ENCODE peak calls at places on chromosomes 4 and X, in six cellular contexts. H, P, C, F, J and W are unnamed samples.
A peak's percentile ranks its signal among the peaks of the same experiment; 100 is the strongest.

GRCh38 chr4:158809611-158810486 is 41.0 kb downstream of the FNIP2 start:
- DNase-seq in H (no peak), P (peak; percentile 72), C (peak; percentile 90), F (no peak), J (no peak), W (peak; percentile 53)

GRCh38 chrX:13327666-13328065 is 7.8 kb upstream of the ATXN3L start:
- DNase-seq in H (no peak), P (no peak), C (no peak), F (no peak), J (no peak), W (no peak)

GRCh38 chr4:153413827-153414226 is 52.3 kb upstream of the TMEM131L start:
- DNase-seq in H (no peak), P (no peak), C (no peak), F (no peak), J (no peak), W (no peak)

GRCh38 chrX:42085836-42086235 is 162.5 kb upstream of the CASK start:
- DNase-seq in H (no peak), P (no peak), C (no peak), F (no peak), J (no peak), W (peak; percentile 71)

GRCh38 chr4:67160409-67160808 is 384.9 kb downstream of the CENPC start:
- DNase-seq in H (no peak), P (no peak), C (no peak), F (no peak), J (no peak), W (no peak)

GRCh38 chr4:74344031-74344430 is 20.9 kb upstream of the EREG start:
- DNase-seq in H (no peak), P (no peak), C (no peak), F (no peak), J (no peak), W (no peak)

GRCh38 chrX:40099046-40099968 is 1.5 kb upstream of the BCOR start:
- DNase-seq in H (no peak), P (peak; percentile 87), C (peak; percentile 59), F (no peak), J (peak; percentile 58), W (no peak)

GRCh38 chr4:109803924-109804571 is 2.2 kb upstream of the CFI start:
- DNase-seq in H (peak; percentile 22), P (peak; percentile 64), C (peak; percentile 65), F (no peak), J (no peak), W (peak; percentile 65)

GRCh38 chrX:155767101-155767878 is 113.9 kb upstream of the VAMP7 start:
- DNase-seq in H (peak; percentile 58), P (no peak), C (peak; percentile 68), F (no peak), J (peak; percentile 44), W (peak; percentile 90)

GRCh38 chrX:9573282-9574106 is 108.6 kb downstream of the TBL1X start:
- DNase-seq in H (no peak), P (no peak), C (no peak), F (no peak), J (no peak), W (peak; percentile 71)

GRCh38 chr4:186104114-186104894 is at the start of gene FAM149A:
- DNase-seq in H (peak; percentile 85), P (no peak), C (peak; percentile 12), F (no peak), J (no peak), W (peak; percentile 79)

GRCh38 chr4:139763668-139764067 is 98.0 kb downstream of the MGST2 start:
- DNase-seq in H (no peak), P (peak; percentile 27), C (no peak), F (no peak), J (no peak), W (no peak)
- H3K4me3 ChIP-seq in H (no peak overlapping the region), P (no peak overlapping the region), C (no peak overlapping the region), F (no peak overlapping the region), J (no peak overlapping the region), W (no peak overlapping the region)

GRCh38 chr4:763191-763810 is 57.7 kb downstream of the PCGF3 start:
- DNase-seq in H (no peak), P (no peak), C (no peak), F (no peak), J (no peak), W (no peak)
- H3K4me1 ChIP-seq in H (no peaks in the 10 kb centered on the region), P (no peaks in the 10 kb centered on the region), C (peaks cover 18% of the 10 kb centered on the region), F (no peaks in the 10 kb centered on the region), J (no peaks in the 10 kb centered on the region), W (no peaks in the 10 kb centered on the region)

GRCh38 chrX:133185119-133185518 is 33.0 kb downstream of the TFDP3 start:
- DNase-seq in H (no peak), P (no peak), C (no peak), F (no peak), J (no peak), W (no peak)
- H3K4me3 ChIP-seq in H (no peak overlapping the region), P (no peak overlapping the region), C (no peak overlapping the region), F (no peak overlapping the region), J (no peak overlapping the region), W (no peak overlapping the region)

DNA sequence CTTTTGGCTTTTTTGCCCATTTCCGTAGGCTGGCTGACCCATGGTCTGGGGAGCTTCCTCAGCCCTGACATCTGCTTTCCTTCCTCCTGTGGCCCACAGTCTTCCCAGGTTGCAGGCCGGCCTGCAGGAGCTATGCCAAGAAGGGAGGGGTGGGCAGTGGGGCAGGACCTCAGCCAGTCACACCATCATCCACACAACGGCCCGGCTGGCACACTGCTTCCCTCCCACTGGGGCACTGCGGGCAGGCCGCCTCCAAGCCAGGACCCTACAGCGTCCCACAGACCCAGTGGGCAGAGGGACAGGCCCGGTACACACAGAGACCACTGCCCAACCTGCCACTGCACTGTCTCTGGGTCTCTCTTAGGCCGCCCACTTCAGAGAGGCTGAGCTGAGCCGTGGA is 38.0 kb downstream of the CTBP1 start:
- DNase-seq in H (no peak), P (no peak), C (no peak), F (no peak), J (no peak), W (no peak)
- H3K4me1 ChIP-seq in H (peaks cover 19% of the 10 kb centered on the region), P (peaks cover 21% of the 10 kb centered on the region), C (peaks cover 15% of the 10 kb centered on the region), F (peaks cover 68% of the 10 kb centered on the region), J (peaks cover 43% of the 10 kb centered on the region), W (no peaks in the 10 kb centered on the region)

DNA sequence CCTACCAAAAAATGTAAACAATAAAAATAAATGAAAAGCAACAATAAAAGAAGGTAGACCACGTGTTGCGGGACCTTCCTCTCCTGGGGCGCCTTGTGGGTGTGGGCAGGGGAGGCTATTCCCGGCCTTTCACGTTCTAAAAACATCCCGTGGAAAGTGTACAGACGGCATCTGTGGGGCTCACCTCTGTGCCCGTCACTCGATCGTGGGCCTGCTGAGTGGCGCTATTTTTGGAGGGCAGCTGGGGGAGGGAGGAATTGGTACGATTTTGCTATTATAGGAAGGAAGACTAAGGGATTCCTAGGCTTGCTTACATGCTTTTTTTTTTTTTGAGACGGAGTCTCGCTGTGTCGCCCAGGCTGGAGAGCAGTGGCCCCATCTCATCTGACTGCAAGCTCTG is 13.6 kb upstream of the PPP2R3B start:
- DNase-seq in H (no peak), P (no peak), C (no peak), F (no peak), J (no peak), W (no peak)
- H3K4me3 ChIP-seq in H (no peak overlapping the region), P (no peak overlapping the region), C (no peak overlapping the region), F (no peak overlapping the region), J (no peak overlapping the region), W (no peak overlapping the region)

DNA sequence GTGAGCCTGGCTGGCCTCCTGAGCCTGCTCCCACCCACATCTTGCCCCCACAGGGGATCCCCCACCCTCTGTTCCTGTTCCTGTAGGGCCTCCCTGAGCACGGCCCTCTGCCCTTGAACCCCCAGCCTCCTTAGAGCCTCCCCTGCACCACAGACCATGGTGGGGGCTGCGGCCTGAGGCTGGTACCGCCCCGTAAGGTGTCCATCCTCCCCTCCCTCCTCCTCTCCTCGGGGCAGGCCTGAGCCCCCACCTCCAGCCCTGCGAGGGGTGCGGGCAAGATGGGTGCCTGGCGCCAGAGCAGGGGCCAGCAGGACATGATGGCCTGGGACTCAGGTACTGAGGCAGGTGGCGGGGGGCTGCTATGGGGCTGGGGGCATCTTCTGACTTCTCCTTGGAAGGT is 28.4 kb upstream of the FGFR3 start:
- DNase-seq in H (no peak), P (no peak), C (no peak), F (no peak), J (no peak), W (no peak)
- H3K4me1 ChIP-seq in H (no peaks in the 10 kb centered on the region), P (peaks cover 5% of the 10 kb centered on the region), C (no peaks in the 10 kb centered on the region), F (peaks cover 25% of the 10 kb centered on the region), J (peaks cover 2% of the 10 kb centered on the region), W (no peaks in the 10 kb centered on the region)

GRCh38 chr4:116180056-116180690 is 905.2 kb downstream of the TRAM1L1 start:
- DNase-seq in H (no peak), P (peak; percentile 4), C (peak; percentile 20), F (no peak), J (no peak), W (no peak)
- H3K4me3 ChIP-seq in H (no peak overlapping the region), P (no peak overlapping the region), C (peak overlapping the region; percentile 50), F (no peak overlapping the region), J (no peak overlapping the region), W (no peak overlapping the region)